ENCODE peak calls at places on chromosomes 12 and 14, in ten cellular contexts. One of them, this sample, is unnamed.

GRCh38 chr12:94550964-94551363 is 91.3 kb upstream of the CEP83 start:
- ATAC-seq in activated CD8-positive, alpha-beta T cell treated with anti-CD3 and anti-CD28 coated beads, Interleukin-2, amount 10 ng/mL, durations not matched to agents 7 days and 5 days: no peak
- ATAC-seq in activated naive CD8-positive, alpha-beta T cell treated with anti-CD3 and anti-CD28 coated beads, Interleukin-2, amount 50 U/mL, for 24 hours: no peak
- ATAC-seq in right lobe of liver: peak
- ATAC-seq in GM12878: no peak
- ATAC-seq in psoas muscle: no peak
- ATAC-seq in CD4-positive, alpha-beta T cell: no peak
- ATAC-seq in T-cell: no peak
- ATAC-seq in mucosa of descending colon: peak
- ATAC-seq in heart right ventricle: no peak
- ATAC-seq in this sample: no peak

GRCh38 chr14:47674148-47674545 is 1.3 kb downstream of the MDGA2 start:
- ATAC-seq in activated CD8-positive, alpha-beta T cell treated with anti-CD3 and anti-CD28 coated beads, Interleukin-2, amount 10 ng/mL, durations not matched to agents 7 days and 5 days: no peak
- ATAC-seq in activated naive CD8-positive, alpha-beta T cell treated with anti-CD3 and anti-CD28 coated beads, Interleukin-2, amount 50 U/mL, for 24 hours: no peak
- ATAC-seq in right lobe of liver: no peak
- ATAC-seq in GM12878: no peak
- ATAC-seq in psoas muscle: no peak
- ATAC-seq in CD4-positive, alpha-beta T cell: no peak
- ATAC-seq in T-cell: no peak
- ATAC-seq in mucosa of descending colon: no peak
- ATAC-seq in heart right ventricle: no peak
- ATAC-seq in this sample: no peak

GRCh38 chr12:71663561-71664410 is at the start of the genes THAP2 and ZFC3H1:
- ATAC-seq in activated CD8-positive, alpha-beta T cell treated with anti-CD3 and anti-CD28 coated beads, Interleukin-2, amount 10 ng/mL, durations not matched to agents 7 days and 5 days: peak
- ATAC-seq in activated naive CD8-positive, alpha-beta T cell treated with anti-CD3 and anti-CD28 coated beads, Interleukin-2, amount 50 U/mL, for 24 hours: peak
- ATAC-seq in right lobe of liver: peak
- ATAC-seq in GM12878: peak
- ATAC-seq in psoas muscle: peak
- ATAC-seq in CD4-positive, alpha-beta T cell: peak
- ATAC-seq in T-cell: peak
- ATAC-seq in mucosa of descending colon: peak
- ATAC-seq in heart right ventricle: peak
- ATAC-seq in this sample: peak

GRCh38 chr12:6708968-6709394 is 8.4 kb upstream of the PIANP start:
- ATAC-seq in activated CD8-positive, alpha-beta T cell treated with anti-CD3 and anti-CD28 coated beads, Interleukin-2, amount 10 ng/mL, durations not matched to agents 7 days and 5 days: peak
- ATAC-seq in activated naive CD8-positive, alpha-beta T cell treated with anti-CD3 and anti-CD28 coated beads, Interleukin-2, amount 50 U/mL, for 24 hours: peak
- ATAC-seq in right lobe of liver: no peak
- ATAC-seq in GM12878: no peak
- ATAC-seq in psoas muscle: no peak
- ATAC-seq in CD4-positive, alpha-beta T cell: peak
- ATAC-seq in T-cell: peak
- ATAC-seq in mucosa of descending colon: no peak
- ATAC-seq in heart right ventricle: no peak
- ATAC-seq in this sample: no peak

GRCh38 chr12:110301065-110301806 is 20.2 kb downstream of the ATP2A2 start:
- ATAC-seq in activated CD8-positive, alpha-beta T cell treated with anti-CD3 and anti-CD28 coated beads, Interleukin-2, amount 10 ng/mL, durations not matched to agents 7 days and 5 days: no peak
- ATAC-seq in activated naive CD8-positive, alpha-beta T cell treated with anti-CD3 and anti-CD28 coated beads, Interleukin-2, amount 50 U/mL, for 24 hours: peak
- ATAC-seq in right lobe of liver: no peak
- ATAC-seq in GM12878: peak
- ATAC-seq in psoas muscle: peak
- ATAC-seq in CD4-positive, alpha-beta T cell: no peak
- ATAC-seq in T-cell: no peak
- ATAC-seq in mucosa of descending colon: no peak
- ATAC-seq in heart right ventricle: no peak
- ATAC-seq in this sample: peak

GRCh38 chr12:109734219-109735000 is 20.8 kb downstream of the FAM222A start:
- ATAC-seq in activated CD8-positive, alpha-beta T cell treated with anti-CD3 and anti-CD28 coated beads, Interleukin-2, amount 10 ng/mL, durations not matched to agents 7 days and 5 days: no peak
- ATAC-seq in activated naive CD8-positive, alpha-beta T cell treated with anti-CD3 and anti-CD28 coated beads, Interleukin-2, amount 50 U/mL, for 24 hours: no peak
- ATAC-seq in right lobe of liver: peak
- ATAC-seq in GM12878: no peak
- ATAC-seq in psoas muscle: peak
- ATAC-seq in CD4-positive, alpha-beta T cell: no peak
- ATAC-seq in T-cell: no peak
- ATAC-seq in mucosa of descending colon: no peak
- ATAC-seq in heart right ventricle: no peak
- ATAC-seq in this sample: no peak

GRCh38 chr12:13247596-13247995 is 51.1 kb downstream of the EMP1 start:
- ATAC-seq in activated CD8-positive, alpha-beta T cell treated with anti-CD3 and anti-CD28 coated beads, Interleukin-2, amount 10 ng/mL, durations not matched to agents 7 days and 5 days: no peak
- ATAC-seq in activated naive CD8-positive, alpha-beta T cell treated with anti-CD3 and anti-CD28 coated beads, Interleukin-2, amount 50 U/mL, for 24 hours: no peak
- ATAC-seq in right lobe of liver: no peak
- ATAC-seq in GM12878: no peak
- ATAC-seq in psoas muscle: no peak
- ATAC-seq in CD4-positive, alpha-beta T cell: no peak
- ATAC-seq in T-cell: no peak
- ATAC-seq in mucosa of descending colon: no peak
- ATAC-seq in heart right ventricle: no peak
- ATAC-seq in this sample: no peak

GRCh38 chr14:34496007-34496678 is 34.1 kb upstream of the SPTSSA start:
- ATAC-seq in activated CD8-positive, alpha-beta T cell treated with anti-CD3 and anti-CD28 coated beads, Interleukin-2, amount 10 ng/mL, durations not matched to agents 7 days and 5 days: no peak
- ATAC-seq in activated naive CD8-positive, alpha-beta T cell treated with anti-CD3 and anti-CD28 coated beads, Interleukin-2, amount 50 U/mL, for 24 hours: no peak
- ATAC-seq in right lobe of liver: no peak
- ATAC-seq in GM12878: no peak
- ATAC-seq in psoas muscle: peak
- ATAC-seq in CD4-positive, alpha-beta T cell: no peak
- ATAC-seq in T-cell: no peak
- ATAC-seq in mucosa of descending colon: no peak
- ATAC-seq in heart right ventricle: peak
- ATAC-seq in this sample: no peak

GRCh38 chr14:104284107-104284592 is 145.8 kb downstream of the KIF26A start:
- ATAC-seq in activated CD8-positive, alpha-beta T cell treated with anti-CD3 and anti-CD28 coated beads, Interleukin-2, amount 10 ng/mL, durations not matched to agents 7 days and 5 days: no peak
- ATAC-seq in activated naive CD8-positive, alpha-beta T cell treated with anti-CD3 and anti-CD28 coated beads, Interleukin-2, amount 50 U/mL, for 24 hours: no peak
- ATAC-seq in right lobe of liver: no peak
- ATAC-seq in GM12878: no peak
- ATAC-seq in psoas muscle: no peak
- ATAC-seq in CD4-positive, alpha-beta T cell: no peak
- ATAC-seq in T-cell: no peak
- ATAC-seq in mucosa of descending colon: no peak
- ATAC-seq in heart right ventricle: no peak
- ATAC-seq in this sample: no peak

This sample was measured in activated T-helper 17 cell treated with anti-CD3 and anti-CD28 coated beads, Interleukin-2, amount 50 U/mL, for 72 hours.